ENCODE peak calls at places on chromosomes 6 and 20, in five cellular contexts. D is cardiac fibroblast, Z is left lung, H is transverse colon, K is fibroblast of pulmonary artery. F is an unnamed sample.
A peak's percentile ranks its signal among the peaks of the same experiment; 100 is the strongest.

GRCh38 chr20:62522748-62523396 is 47.1 kb upstream of the GATA5 start:
- DNase-seq in D (no peak), Z (no peak), H (no peak), K (no peak), F (no peak)

GRCh38 chr6:3247255-3248146 is 11.2 kb upstream of the PSMG4 start:
- DNase-seq in D (peak; percentile 78), Z (no peak), H (peak; percentile 64), K (peak; percentile 81), F (peak; percentile 38)

GRCh38 chr20:56589633-56590032 is 39.5 kb upstream of the TFAP2C start:
- DNase-seq in D (no peak), Z (no peak), H (no peak), K (no peak), F (no peak)

GRCh38 chr6:105273589-105273988 is 93.8 kb upstream of the POPDC3 start:
- DNase-seq in D (no peak), Z (no peak), H (no peak), K (no peak), F (no peak)

GRCh38 chr6:143555582-143555981 is 44.1 kb upstream of the FUCA2 start:
- DNase-seq in D (no peak), Z (no peak), H (no peak), K (no peak), F (no peak)

GRCh38 chr6:141744971-141745370 is 387.8 kb upstream of the GJE1 start:
- DNase-seq in D (peak; percentile 60), Z (no peak), H (no peak), K (peak; percentile 46), F (no peak)

GRCh38 chr6:157269261-157269794 is 54.0 kb downstream of the TMEM242 start:
- DNase-seq in D (peak; percentile 95), Z (peak; percentile 78), H (peak; percentile 56), K (peak; percentile 96), F (no peak)

GRCh38 chr6:24858154-24858801 is 59.6 kb upstream of the ARMH2 start:
- DNase-seq in D (peak; percentile 69), Z (no peak), H (peak; percentile 31), K (peak; percentile 63), F (no peak)

GRCh38 chr20:37278966-37279590 is 10.4 kb upstream of the MANBAL start:
- DNase-seq in D (no peak), Z (no peak), H (no peak), K (no peak), F (no peak)

GRCh38 chr6:3625980-3626533 is 125.5 kb downstream of the PXDC1 start:
- DNase-seq in D (no peak), Z (no peak), H (no peak), K (no peak), F (no peak)

GRCh38 chr6:100464910-100465700 is at the start of gene SIM1:
- DNase-seq in D (peak; percentile 78), Z (peak; percentile 77), H (peak; percentile 31), K (peak; percentile 74), F (peak; percentile 86)

GRCh38 chr6:130583268-130583667 is 217.5 kb downstream of the TMEM200A start:
- DNase-seq in D (no peak), Z (peak; percentile 59), H (no peak), K (no peak), F (no peak)

GRCh38 chr20:41395669-41396664 is 29.3 kb upstream of the EMILIN3 start:
- DNase-seq in D (no peak), Z (no peak), H (no peak), K (no peak), F (no peak)

GRCh38 chr6:18707714-18708439 is 320.7 kb downstream of the RNF144B start:
- DNase-seq in D (no peak), Z (no peak), H (no peak), K (no peak), F (no peak)

GRCh38 chr6:17865798-17866725 is 121.4 kb downstream of the KIF13A start:
- DNase-seq in D (peak; percentile 88), Z (no peak), H (peak; percentile 18), K (peak; percentile 90), F (no peak)

GRCh38 chr6:134217110-134217509 is 100.8 kb downstream of the SGK1 start:
- DNase-seq in D (no peak), Z (no peak), H (no peak), K (no peak), F (no peak)

GRCh38 chr20:62206388-62206775 is 13.7 kb downstream of the HRH3 start:
- DNase-seq in D (no peak), Z (no peak), H (no peak), K (no peak), F (no peak)

GRCh38 chr6:170091000-170091638 is 199.8 kb downstream of the DLL1 start:
- DNase-seq in D (no peak), Z (no peak), H (peak; percentile 6), K (no peak), F (peak; percentile 36)

GRCh38 chr20:5784735-5785134 is 34.5 kb downstream of the SHLD1 start:
- DNase-seq in D (no peak), Z (no peak), H (peak; percentile 36), K (no peak), F (peak; percentile 78)

GRCh38 chr20:51127713-51128112 is 104.8 kb upstream of the KCNG1 start:
- DNase-seq in D (no peak), Z (no peak), H (no peak), K (no peak), F (no peak)

GRCh38 chr6:45109551-45109950 is 218.6 kb upstream of the RUNX2 start:
- DNase-seq in D (no peak), Z (no peak), H (no peak), K (no peak), F (no peak)

GRCh38 chr20:5160882-5161281 is 34.1 kb downstream of the CDS2 start:
- DNase-seq in D (no peak), Z (no peak), H (no peak), K (no peak), F (no peak)

GRCh38 chr6:54060286-54060685 is 51.0 kb upstream of the MLIP start:
- DNase-seq in D (peak; percentile 91), Z (no peak), H (no peak), K (peak; percentile 92), F (no peak)

GRCh38 chr6:73854998-73855718 is 159.2 kb downstream of the CD109 start:
- DNase-seq in D (peak; percentile 84), Z (no peak), H (no peak), K (peak; percentile 86), F (no peak)

GRCh38 chr6:30707281-30707850 is 9.7 kb downstream of the MDC1 start:
- DNase-seq in D (no peak), Z (no peak), H (no peak), K (no peak), F (no peak)

GRCh38 chr6:41778895-41779294 is 805 bp downstream of the FRS3 start:
- DNase-seq in D (no peak), Z (no peak), H (no peak), K (no peak), F (no peak)

GRCh38 chr6:99736302-99736701 is 129.7 kb downstream of the PRDM13 start:
- DNase-seq in D (no peak), Z (no peak), H (no peak), K (peak; percentile 3), F (no peak)

GRCh38 chr20:4932061-4932460 is 69.2 kb downstream of the SLC23A2 start:
- DNase-seq in D (no peak), Z (no peak), H (no peak), K (no peak), F (no peak)

GRCh38 chr20:3248167-3248992 is 9.4 kb upstream of the SLC4A11 start:
- DNase-seq in D (peak; percentile 38), Z (peak; percentile 79), H (no peak), K (peak; percentile 29), F (peak; percentile 67)

GRCh38 chr20:3255728-3256127 is 16.7 kb upstream of the SLC4A11 start:
- DNase-seq in D (no peak), Z (peak; percentile 48), H (no peak), K (no peak), F (no peak)

GRCh38 chr20:3250091-3250504 is 11.1 kb upstream of the SLC4A11 start:
- DNase-seq in D (no peak), Z (peak; percentile 58), H (no peak), K (no peak), F (no peak)

GRCh38 chr20:3248993-3249347 is 10.0 kb upstream of the SLC4A11 start:
- DNase-seq in D (no peak), Z (no peak), H (no peak), K (no peak), F (no peak)

GRCh38 chr20:3251806-3252205 is 12.8 kb upstream of the SLC4A11 start:
- DNase-seq in D (peak; percentile 44), Z (peak; percentile 54), H (no peak), K (peak; percentile 57), F (no peak)
- H3K4me3 ChIP-seq in D (no peak overlapping the region), Z (no peak overlapping the region), H (no peak overlapping the region), K (no peak overlapping the region), F (no peak overlapping the region)

GRCh38 chr20:59051666-59052065 is 9.1 kb upstream of the PRELID3B start:
- DNase-seq in D (no peak), Z (no peak), H (no peak), K (no peak), F (no peak)

GRCh38 chr20:59050437-59050836 is 7.9 kb upstream of the PRELID3B start:
- DNase-seq in D (no peak), Z (no peak), H (no peak), K (no peak), F (no peak)

GRCh38 chr20:59047938-59048680 is 5.5 kb upstream of the PRELID3B start:
- DNase-seq in D (peak; percentile 45), Z (no peak), H (peak; percentile 63), K (no peak), F (no peak)

GRCh38 chr20:59046862-59047261 is 4.3 kb upstream of the PRELID3B start:
- DNase-seq in D (no peak), Z (no peak), H (no peak), K (no peak), F (no peak)

GRCh38 chr20:59048681-59049030 is 6.1 kb upstream of the PRELID3B start:
- DNase-seq in D (no peak), Z (no peak), H (no peak), K (no peak), F (no peak)
- H3K4me3 ChIP-seq in D (no peak overlapping the region), Z (no peak overlapping the region), H (no peak overlapping the region), K (no peak overlapping the region), F (no peak overlapping the region)

GRCh38 chr20:11686195-11686594 is 231.5 kb upstream of the BTBD3 start:
- DNase-seq in D (no peak), Z (no peak), H (no peak), K (no peak), F (no peak)
- H3K4me3 ChIP-seq in D (no peak overlapping the region), Z (no peak overlapping the region), H (no peak overlapping the region), K (no peak overlapping the region), F (no peak overlapping the region)

GRCh38 chr6:16199792-16200191 is 38.6 kb upstream of the GMPR start:
- DNase-seq in D (no peak), Z (no peak), H (no peak), K (no peak), F (no peak)
- H3K4me3 ChIP-seq in D (no peak overlapping the region), Z (no peak overlapping the region), H (no peak overlapping the region), K (no peak overlapping the region), F (no peak overlapping the region)

GRCh38 chr20:15245896-15246295 is 908.5 kb upstream of the FLRT3 start:
- DNase-seq in D (no peak), Z (no peak), H (no peak), K (no peak), F (no peak)

GRCh38 chr20:15253431-15253830 is 916.0 kb upstream of the FLRT3 start:
- DNase-seq in D (no peak), Z (no peak), H (no peak), K (no peak), F (no peak)

GRCh38 chr20:15252289-15252688 is 914.9 kb upstream of the FLRT3 start:
- DNase-seq in D (no peak), Z (no peak), H (no peak), K (no peak), F (no peak)

GRCh38 chr20:15248618-15249395 is 911.4 kb upstream of the FLRT3 start:
- DNase-seq in D (no peak), Z (no peak), H (no peak), K (no peak), F (no peak)
- H3K4me3 ChIP-seq in D (no peak overlapping the region), Z (no peak overlapping the region), H (no peak overlapping the region), K (no peak overlapping the region), F (no peak overlapping the region)